ENCODE peak calls at places on chromosome 13, in six cellular contexts. O is neural progenitor cell, U is GM23338, L is DND-41, F is fibroblast of lung, Z is GM23248. Q is an unnamed sample.

GRCh38 chr13:102310691-102311432 is 91.0 kb downstream of the FGF14 start:
- DNase-seq in O (no peak), U (no peak), L (no peak), F (no peak), Z (no peak), Q (no peak)

GRCh38 chr13:78826312-78826711 is 167.4 kb upstream of the OBI1 start:
- DNase-seq in O (no peak), U (no peak), L (no peak), F (no peak), Z (no peak), Q (no peak)

GRCh38 chr13:104900186-104900817 is 1635.2 kb downstream of the EFNB2 start:
- DNase-seq in O (no peak), U (no peak), L (no peak), F (no peak), Z (no peak), Q (no peak)

GRCh38 chr13:99823961-99824360 is 147.6 kb downstream of the ZIC5 start:
- DNase-seq in O (no peak), U (no peak), L (no peak), F (no peak), Z (no peak), Q (no peak)

GRCh38 chr13:23583491-23583890 is 13.3 kb downstream of the TNFRSF19 start:
- DNase-seq in O (no peak), U (no peak), L (no peak), F (no peak), Z (no peak), Q (no peak)

GRCh38 chr13:44899967-44900366 is 89.3 kb downstream of the NUFIP1 start:
- DNase-seq in O (no peak), U (no peak), L (no peak), F (no peak), Z (no peak), Q (no peak)

GRCh38 chr13:113769881-113770280 is 10.9 kb downstream of the TMEM255B start:
- DNase-seq in O (no peak), U (no peak), L (no peak), F (no peak), Z (no peak), Q (no peak)

GRCh38 chr13:114106526-114106925 is 25.9 kb downstream of the RASA3 start:
- DNase-seq in O (no peak), U (no peak), L (no peak), F (no peak), Z (no peak), Q (no peak)

GRCh38 chr13:73731564-73731963 is 402.6 kb downstream of the KLF12 start:
- DNase-seq in O (no peak), U (peak; percentile 67), L (no peak), F (no peak), Z (no peak), Q (no peak)

GRCh38 chr13:111895896-111896821 is 170.8 kb upstream of the SOX1 start:
- DNase-seq in O (no peak), U (no peak), L (no peak), F (no peak), Z (no peak), Q (no peak)

GRCh38 chr13:111897178-111897845 is 169.6 kb upstream of the SOX1 start:
- DNase-seq in O (no peak), U (no peak), L (no peak), F (no peak), Z (no peak), Q (no peak)

GRCh38 chr13:111893071-111893606 is 173.8 kb upstream of the SOX1 start:
- DNase-seq in O (peak; percentile 93), U (peak; percentile 84), L (no peak), F (no peak), Z (no peak), Q (no peak)

GRCh38 chr13:111897846-111898215 is 169.1 kb upstream of the SOX1 start:
- DNase-seq in O (no peak), U (no peak), L (no peak), F (no peak), Z (no peak), Q (no peak)

DNA sequence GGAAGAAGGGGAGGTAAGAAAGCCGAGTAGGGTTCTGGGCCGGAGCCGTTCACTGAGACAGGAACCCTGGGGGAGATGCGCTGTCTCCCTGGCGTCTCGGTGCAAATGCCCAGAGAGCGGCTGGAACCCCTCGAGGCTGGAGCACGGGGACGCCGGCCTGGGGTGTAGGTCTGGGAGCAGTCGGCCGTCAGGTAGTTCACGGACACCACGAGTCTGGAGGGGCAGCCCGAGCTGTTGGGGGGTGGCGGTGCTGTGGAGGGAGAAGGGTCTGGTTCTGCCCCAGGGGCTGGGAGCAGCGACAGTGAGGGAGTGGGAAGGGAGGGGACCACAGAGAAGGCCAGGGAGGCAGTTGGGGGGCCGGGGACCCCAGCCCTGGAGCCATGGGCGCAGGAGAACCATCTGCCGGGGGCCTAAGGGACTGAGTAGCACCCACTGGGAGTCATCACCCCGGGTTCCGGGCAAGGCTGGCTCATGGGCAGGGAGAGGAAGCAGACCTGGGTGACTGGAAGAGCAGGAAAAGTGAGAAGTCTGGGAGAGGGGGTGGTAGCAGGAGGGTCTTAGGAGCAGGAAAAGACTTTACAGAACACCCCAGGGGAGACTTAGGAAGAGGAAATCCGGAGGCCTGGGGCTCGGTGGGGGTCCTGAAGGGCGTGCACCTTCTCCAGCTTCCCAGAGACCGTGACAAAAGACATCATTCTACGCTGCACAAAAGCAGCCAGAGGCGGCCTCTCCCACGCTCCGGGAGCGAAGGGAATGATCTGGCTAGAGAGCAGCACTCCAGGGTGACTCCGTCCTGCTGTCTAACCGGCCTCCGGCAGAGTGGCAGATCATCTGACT is 173.1 kb upstream of the SOX1 start:
- DNase-seq in O (peak; percentile 73), U (peak; percentile 52), L (no peak), F (no peak), Z (no peak), Q (no peak)
- TF ChIP-seq EZH2 in O (no peak), U (no peak), L (no peak), F (no peak), Z (no peak), Q (no peak)

DNA sequence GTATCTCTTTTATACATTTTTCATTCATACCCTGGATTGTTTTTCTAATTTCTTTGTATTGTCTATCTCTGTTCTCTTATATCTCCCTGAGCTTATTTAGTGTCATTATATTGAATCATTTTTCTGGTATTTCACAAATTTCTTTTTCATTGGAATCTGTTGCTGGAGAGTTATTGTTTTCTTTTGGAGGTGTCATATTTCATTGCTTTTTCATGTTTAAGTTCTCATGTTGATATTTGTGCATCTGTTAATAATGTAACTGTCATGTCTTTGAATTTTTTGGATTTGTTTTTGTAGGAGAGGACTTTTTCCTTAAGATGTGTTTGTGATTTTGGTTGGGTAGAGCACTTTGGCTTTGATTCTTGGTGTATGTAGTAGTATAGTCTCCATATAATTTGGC is 64.0 kb downstream of the DNAJC3 start:
- DNase-seq in O (no peak), U (no peak), L (no peak), F (no peak), Z (no peak), Q (no peak)
- TF ChIP-seq EZH2 in O (no peak), U (no peak), L (no peak), F (no peak), Z (no peak), Q (no peak)

DNA sequence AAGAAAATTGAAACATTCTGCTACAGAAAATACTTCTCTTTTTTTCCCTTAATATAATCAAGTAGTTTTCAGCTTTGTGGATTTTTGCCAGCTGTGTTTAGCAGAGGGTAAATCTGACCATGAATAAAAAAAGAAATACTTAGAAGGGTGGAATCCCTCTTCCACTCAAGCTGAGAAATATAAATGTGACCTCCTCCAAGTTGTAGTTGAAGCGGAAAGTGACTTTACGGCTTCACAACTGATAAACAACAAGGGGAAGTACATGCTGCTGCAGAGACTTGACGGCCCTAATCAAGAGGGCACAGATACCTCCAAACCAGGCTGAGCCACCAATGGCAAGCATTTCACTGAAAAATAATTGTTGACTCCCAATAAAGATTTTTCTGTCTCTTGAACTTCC is 785.0 kb downstream of the SLITRK5 start:
- DNase-seq in O (no peak), U (no peak), L (no peak), F (no peak), Z (no peak), Q (no peak)
- TF ChIP-seq EZH2 in O (no peak), U (no peak), L (no peak), F (no peak), Z (no peak), Q (no peak)

DNA sequence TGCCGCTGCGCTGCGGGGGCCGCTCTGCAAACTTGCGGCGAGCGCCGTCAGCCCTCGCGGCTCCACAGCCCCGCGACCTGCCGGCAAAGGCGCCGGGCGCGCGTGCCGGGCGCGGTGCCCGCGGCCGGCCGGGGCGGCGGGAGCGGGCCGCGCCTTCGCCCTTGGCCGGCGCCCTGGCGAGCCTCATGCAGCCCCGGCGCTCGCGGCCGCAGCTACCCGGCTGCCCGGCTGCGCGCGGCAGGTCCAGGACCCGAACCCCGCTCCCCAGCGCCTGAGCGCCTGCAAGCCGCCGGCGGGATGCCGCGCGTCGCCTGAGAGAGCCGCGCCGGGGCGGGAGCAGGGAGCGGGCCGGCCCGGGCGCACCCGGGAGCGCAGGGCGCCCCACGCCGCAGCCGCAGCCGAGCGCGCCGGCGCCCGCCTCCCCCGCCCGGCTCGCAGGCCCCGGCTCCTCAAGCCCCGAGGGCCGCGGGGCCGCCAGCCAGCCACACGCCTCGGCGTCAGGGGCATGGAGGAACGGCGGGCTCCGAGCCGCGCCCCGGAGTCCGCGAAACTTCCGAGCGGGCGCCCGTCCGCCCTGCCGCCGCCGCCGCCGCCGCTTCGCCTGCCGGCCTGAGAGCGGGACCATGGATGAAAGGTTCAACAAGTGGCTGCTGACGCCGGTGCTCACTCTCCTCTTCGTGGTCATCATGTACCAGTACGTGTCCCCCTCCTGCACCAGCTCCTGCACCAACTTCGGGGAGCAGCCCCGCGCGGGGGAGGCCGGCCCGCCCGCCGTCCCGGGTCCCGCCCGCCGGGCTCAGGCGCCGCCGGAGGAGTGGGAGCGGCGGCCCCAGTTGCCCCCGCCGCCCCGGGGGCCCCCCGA is 564 bp downstream of the HS6ST3 start:
- DNase-seq in O (peak; percentile 66), U (peak; percentile 68), L (no peak), F (peak; percentile 10), Z (peak; percentile 48), Q (no peak)
- TF ChIP-seq EZH2 in O (peak; percentile 71), U (peak; percentile 39), L (no peak), F (no peak), Z (peak; percentile 31), Q (no peak)

Q was measured in mammary epithelial cell.